ENCODE peak calls at places on chromosomes 13 and 19, in ten cellular contexts. J, Y, H, E, K, T, U, D, R and O are unnamed samples.

GRCh38 chr19:55647732-55648656 is at the start of gene CCDC106:
- DNase-seq in H (peak), T (no peak), Y (peak), R (peak), D (no peak), J (no peak), K (no peak), U (peak), E (no peak), O (peak)

GRCh38 chr13:98998831-98999634 is 21.2 kb upstream of the DOCK9 start:
- DNase-seq in D (no peak), Y (peak), U (peak), E (no peak), R (no peak), T (no peak), J (no peak), H (no peak), K (no peak), O (no peak)

GRCh38 chr13:112575680-112576079 is 12.3 kb downstream of the TUBGCP3 start:
- DNase-seq in R (peak), Y (no peak), E (no peak), H (no peak), J (no peak), K (no peak), U (no peak), T (no peak), D (no peak), O (no peak)

GRCh38 chr19:47186337-47187022 is 44.5 kb downstream of the BBC3 start:
- DNase-seq in H (no peak), D (no peak), T (no peak), K (no peak), U (no peak), Y (peak), J (no peak), E (peak), R (no peak), O (no peak)

GRCh38 chr13:73938375-73939070 is 195.7 kb downstream of the KLF12 start:
- DNase-seq in J (no peak), Y (no peak), R (no peak), K (peak), U (peak), T (peak), D (no peak), H (no peak), E (no peak), O (no peak)

GRCh38 chr13:30904043-30904442 is 2.0 kb upstream of the MEDAG start:
- DNase-seq in J (no peak), D (no peak), T (no peak), H (no peak), K (no peak), Y (no peak), E (no peak), R (no peak), U (peak), O (no peak)

GRCh38 chr19:43305642-43306041 is 36.3 kb upstream of the PSG9 start:
- DNase-seq in T (no peak), K (no peak), H (no peak), R (peak), E (no peak), D (no peak), J (no peak), U (no peak), Y (peak), O (no peak)

GRCh38 chr13:20160346-20161274 is at the start of gene GJA3:
- DNase-seq in H (no peak), U (peak), J (no peak), R (peak), E (no peak), T (no peak), K (no peak), D (no peak), Y (no peak), O (peak)

GRCh38 chr13:47545630-47546029 is 455.4 kb downstream of the SUCLA2 start:
- DNase-seq in R (no peak), T (no peak), Y (no peak), J (no peak), E (no peak), U (no peak), K (no peak), D (no peak), H (no peak), O (no peak)

GRCh38 chr13:112454648-112455334 is 78.6 kb downstream of the SPACA7 start:
- DNase-seq in T (no peak), D (no peak), J (no peak), E (no peak), U (no peak), Y (no peak), H (no peak), R (no peak), K (no peak), O (no peak)

GRCh38 chr13:100673376-100673830 is 1.2 kb downstream of the TMTC4 start:
- DNase-seq in D (no peak), K (no peak), R (peak), Y (no peak), T (no peak), J (no peak), E (no peak), U (no peak), H (no peak), O (no peak)

GRCh38 chr13:73300718-73301425 is 242.1 kb downstream of the KLF5 start:
- DNase-seq in R (no peak), J (no peak), U (no peak), D (no peak), H (no peak), T (no peak), K (no peak), Y (no peak), E (no peak), O (no peak)